ENCODE peak calls at places on chromosomes 16 and 17, in six cellular contexts. D is left colon; I is stimulated activated CD8-positive, alpha-beta memory T cell treated with anti-CD3 and anti-CD28 coated beads, Interleukin-4, amount 100 ng/mL, for 1 hour; O is NCI-H2081; L is ascending aorta; C is activated naive CD4-positive, alpha-beta T cell treated with Interleukin-2 at 50 U/mL for 16 hours. Z is an unnamed sample.

GRCh38 chr17:57927048-57927723 is 28.0 kb downstream of the CUEDC1 start:
- DNase-seq in I (no peak), L (no peak), C (no peak), O (peak), D (no peak), Z (no peak)

GRCh38 chr17:72294487-72294893 is 173.7 kb downstream of the SOX9 start:
- DNase-seq in O (no peak), D (no peak), I (no peak), C (no peak), L (no peak), Z (no peak)

GRCh38 chr17:20852541-20853370 is 190.1 kb downstream of the USP22 start:
- DNase-seq in L (no peak), C (no peak), I (no peak), O (peak), D (peak), Z (peak)

GRCh38 chr16:85654251-85655115 is 34.3 kb downstream of the GINS2 start:
- DNase-seq in I (no peak), O (no peak), C (no peak), D (no peak), L (no peak), Z (no peak)

GRCh38 chr16:72021043-72021442 is 12.5 kb downstream of the DHODH start:
- DNase-seq in D (no peak), I (no peak), O (no peak), L (no peak), C (no peak), Z (no peak)

GRCh38 chr17:50514936-50515702 is 6.9 kb downstream of the MYCBPAP start:
- DNase-seq in I (no peak), L (no peak), D (no peak), C (no peak), O (no peak), Z (no peak)

GRCh38 chr17:7018331-7018964 is 4.4 kb upstream of the BCL6B start:
- DNase-seq in O (no peak), C (no peak), L (no peak), I (no peak), D (no peak), Z (no peak)

GRCh38 chr17:71938340-71939010 is 182.3 kb upstream of the SOX9 start:
- DNase-seq in O (no peak), D (no peak), I (no peak), C (no peak), L (no peak), Z (no peak)

GRCh38 chr17:1764274-1764673 is 2.4 kb downstream of the SERPINF1 start:
- DNase-seq in I (no peak), D (peak), L (peak), O (no peak), C (peak), Z (peak)

GRCh38 chr17:51407576-51407975 is 147.2 kb downstream of the UTP18 start:
- DNase-seq in C (no peak), L (no peak), D (no peak), I (no peak), O (no peak), Z (no peak)

GRCh38 chr16:58678716-58679115 is 5.9 kb downstream of the SLC38A7 start:
- DNase-seq in L (no peak), D (peak), C (no peak), O (no peak), I (no peak), Z (no peak)

GRCh38 chr17:39150795-39151679 is at the start of gene PLXDC1:
- DNase-seq in O (no peak), C (peak), D (no peak), L (no peak), I (no peak), Z (no peak)

GRCh38 chr17:56478836-56479447 is 114.6 kb upstream of the NOG start:
- DNase-seq in C (no peak), L (no peak), D (no peak), I (no peak), O (peak), Z (no peak)

GRCh38 chr16:68770671-68771070 is 33.6 kb downstream of the CDH1 start:
- DNase-seq in L (no peak), O (no peak), C (no peak), I (no peak), D (no peak), Z (no peak)

GRCh38 chr16:79067600-79067999 is 532.9 kb downstream of the MAF start:
- DNase-seq in I (no peak), D (no peak), L (no peak), C (no peak), O (no peak), Z (no peak)

GRCh38 chr17:13601776-13602551 is at the start of gene HS3ST3A1:
- DNase-seq in I (no peak), O (no peak), L (no peak), C (no peak), D (peak), Z (peak)

GRCh38 chr17:49972486-49973270 is 3.7 kb downstream of the DLX4 start:
- DNase-seq in D (no peak), C (no peak), L (no peak), O (no peak), I (no peak), Z (no peak)

GRCh38 chr16:57485916-57486857 is at the start of gene DOK4:
- DNase-seq in O (peak), L (no peak), C (peak), D (peak), I (peak), Z (peak)

GRCh38 chr17:76691379-76692191 is 19.2 kb downstream of the MXRA7 start:
- DNase-seq in O (no peak), D (no peak), C (no peak), L (no peak), I (no peak), Z (no peak)

GRCh38 chr16:9797306-9797705 is 384.9 kb downstream of the GRIN2A start:
- DNase-seq in D (no peak), C (no peak), L (no peak), I (no peak), O (no peak), Z (no peak)

GRCh38 chr17:8151641-8152111 is 528 bp downstream of the PER1 start:
- DNase-seq in C (peak), I (no peak), O (no peak), D (peak), L (peak), Z (peak)

GRCh38 chr16:87446479-87446878 is 46.3 kb downstream of the ZCCHC14 start:
- DNase-seq in D (no peak), O (no peak), L (no peak), C (no peak), I (no peak), Z (no peak)

GRCh38 chr16:22938647-22939046 is 124.7 kb downstream of the HS3ST2 start:
- DNase-seq in C (no peak), O (no peak), L (no peak), I (no peak), D (no peak), Z (no peak)

GRCh38 chr16:630024-630814 is 566 bp upstream of the WFIKKN1 start:
- DNase-seq in D (no peak), L (no peak), O (no peak), C (no peak), I (no peak), Z (no peak)

Z was measured in activated CD4-positive, alpha-beta memory T cell treated with anti-CD3 and anti-CD28 coated beads, Interleukin-2, amount 10 ng/mL, durations not matched to agents 7 days and 5 days.